ENCODE peak calls at places on chromosomes 11 and 22, in eight cellular contexts. C is hepatocyte; U is CD8-positive, alpha-beta T cell; D is right cardiac atrium; Y is ascending aorta; L is GM23338; G is CD4-positive, alpha-beta memory T cell; H is tibial nerve. P is an unnamed sample.

GRCh38 chr22:38258895-38259294 is 13.9 kb downstream of the TMEM184B start:
- DNase-seq in C (no peak), U (no peak), H (no peak), Y (peak; percentile 79), D (peak; percentile 89), L (no peak), G (no peak), P (no peak)

GRCh38 chr11:123478352-123478986 is 48.4 kb downstream of the GRAMD1B start:
- DNase-seq in D (peak; percentile 60), H (no peak), G (no peak), Y (no peak), C (peak; percentile 82), U (no peak), L (peak; percentile 92), P (peak; percentile 23)

GRCh38 chr22:50576070-50576469 is 2.2 kb downstream of the CPT1B start:
- DNase-seq in U (no peak), G (no peak), D (no peak), H (no peak), Y (no peak), L (peak; percentile 78), C (no peak), P (no peak)

GRCh38 chr11:73331138-73331916 is 23.3 kb downstream of the ARHGEF17 start:
- DNase-seq in U (no peak), C (peak; percentile 88), G (no peak), H (no peak), D (no peak), Y (peak; percentile 84), L (peak; percentile 95), P (no peak)

GRCh38 chr11:22807855-22808558 is 21.6 kb downstream of the SVIP start:
- DNase-seq in H (no peak), Y (no peak), G (no peak), L (no peak), C (no peak), D (no peak), U (no peak), P (no peak)

GRCh38 chr11:34528072-34528471 is 14.5 kb upstream of the ELF5 start:
- DNase-seq in Y (no peak), H (no peak), U (no peak), L (no peak), D (no peak), C (no peak), G (no peak), P (no peak)

GRCh38 chr11:76074178-76075112 is 131.9 kb downstream of the WNT11 start:
- DNase-seq in C (no peak), U (no peak), D (no peak), L (no peak), Y (no peak), G (no peak), H (no peak), P (no peak)

GRCh38 chr11:115244758-115245157 is 259.5 kb downstream of the CADM1 start:
- DNase-seq in D (no peak), L (no peak), C (no peak), U (no peak), Y (no peak), G (no peak), H (no peak), P (peak; percentile 10)

GRCh38 chr11:104410336-104410735 is 246.4 kb upstream of the PDGFD start:
- DNase-seq in L (no peak), H (no peak), G (no peak), D (no peak), Y (no peak), U (no peak), C (no peak), P (no peak)

GRCh38 chr11:86938900-86939880 is 16.0 kb downstream of the FZD4 start:
- DNase-seq in D (no peak), L (peak; percentile 81), H (peak; percentile 61), Y (no peak), U (no peak), G (no peak), C (peak; percentile 73), P (no peak)

GRCh38 chr11:100876826-100877545 is 189.9 kb downstream of the ARHGAP42 start:
- DNase-seq in U (no peak), H (no peak), D (no peak), C (peak; percentile 27), L (peak; percentile 28), G (no peak), Y (no peak), P (no peak)

GRCh38 chr22:48864748-48865147 is 962.9 kb downstream of the BRD1 start:
- DNase-seq in L (no peak), H (no peak), Y (peak; percentile 31), C (no peak), U (no peak), G (no peak), D (no peak), P (no peak)

GRCh38 chr11:108871152-108871551 is 206.3 kb downstream of the DDX10 start:
- DNase-seq in D (no peak), C (peak; percentile 33), L (peak; percentile 74), G (no peak), U (no peak), Y (no peak), H (peak; percentile 19), P (no peak)

GRCh38 chr11:124875943-124876817 is 10.9 kb downstream of the ROBO3 start:
- DNase-seq in L (peak; percentile 94), U (peak; percentile 66), Y (peak; percentile 91), C (peak; percentile 93), H (peak; percentile 84), G (peak; percentile 79), D (peak; percentile 93), P (peak; percentile 84)

GRCh38 chr11:70913715-70914231 is 338.6 kb downstream of the SHANK2 start:
- DNase-seq in L (peak; percentile 74), D (no peak), U (no peak), Y (no peak), G (no peak), H (no peak), C (no peak), P (no peak)

GRCh38 chr11:131841925-131842635 is 471.7 kb downstream of the NTM start:
- DNase-seq in H (no peak), Y (no peak), G (no peak), C (no peak), L (no peak), D (no peak), U (no peak), P (no peak)

GRCh38 chr11:124644426-124645280 is 22.0 kb downstream of the TBRG1 start:
- DNase-seq in D (peak; percentile 40), C (peak; percentile 74), L (peak; percentile 89), Y (peak; percentile 79), U (no peak), G (no peak), H (peak; percentile 25), P (no peak)

GRCh38 chr11:45885274-45885920 is at the start of gene MAPK8IP1:
- DNase-seq in Y (no peak), L (peak; percentile 88), C (peak; percentile 83), D (peak; percentile 58), U (peak; percentile 35), G (peak; percentile 60), H (peak; percentile 18), P (no peak)

DNA sequence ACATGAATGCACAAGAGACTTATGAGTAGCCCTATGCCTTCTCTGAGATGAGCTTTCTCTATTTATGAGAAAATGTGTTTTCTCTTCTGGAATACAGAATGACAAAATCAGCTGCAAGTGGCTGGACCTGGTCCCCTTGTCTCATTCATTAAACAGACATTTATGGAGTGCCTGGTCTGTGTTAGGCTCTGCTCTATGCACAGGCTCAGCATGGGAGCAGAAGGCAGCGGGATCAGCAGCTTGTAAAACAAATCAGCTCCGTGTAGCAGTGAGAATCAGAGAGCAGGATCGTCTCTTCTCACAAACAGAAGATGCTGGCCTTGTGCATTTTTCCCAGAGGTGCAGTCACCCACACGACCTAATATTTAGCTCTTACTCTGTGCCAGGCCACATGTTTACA is 47.6 kb upstream of the GALNT18 start:
- DNase-seq in U (no peak), L (no peak), C (no peak), G (no peak), Y (no peak), D (no peak), H (no peak), P (no peak)
- H3K27ac ChIP-seq in U (no peak overlapping the region), L (no peak overlapping the region), C (no peak overlapping the region), G (no peak overlapping the region), Y (no peak overlapping the region), D (no peak overlapping the region), H (no peak overlapping the region), P (no peak overlapping the region)

DNA sequence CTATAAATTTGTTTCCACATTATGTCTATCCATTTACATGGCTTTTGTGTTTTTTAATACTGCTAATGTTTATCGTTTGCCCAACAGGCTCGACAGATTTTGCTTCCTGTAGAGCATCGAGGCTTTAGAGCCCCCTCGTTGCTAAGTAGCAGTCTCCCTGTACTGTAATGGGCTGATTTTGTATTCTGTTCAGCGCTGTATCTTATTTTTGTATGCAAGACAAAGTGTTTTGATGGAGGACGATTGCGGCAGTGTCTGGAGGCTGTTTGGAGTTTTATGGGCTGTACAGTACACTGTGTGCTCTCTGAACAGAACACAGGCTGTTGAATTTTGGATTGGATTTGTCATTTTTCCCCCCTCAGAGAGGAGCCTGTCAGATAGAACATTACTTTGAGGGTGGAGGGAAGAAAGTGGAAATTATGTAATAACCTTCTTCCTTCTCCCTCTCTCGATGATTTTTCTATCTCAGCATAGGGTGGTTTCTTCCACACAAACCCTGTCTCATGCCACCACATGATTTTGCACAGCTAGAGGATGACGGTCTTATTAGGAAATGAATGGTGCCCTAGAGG is 104.4 kb downstream of the ZBTB16 start:
- DNase-seq in H (peak; percentile 74), Y (peak; percentile 82), G (no peak), L (no peak), U (no peak), C (peak; percentile 53), D (no peak), P (no peak)
- H3K27ac ChIP-seq in H (peak overlapping the region; percentile 95), Y (peak overlapping the region; percentile 92), G (no peak overlapping the region), L (no peak overlapping the region), U (no peak overlapping the region), C (peak overlapping the region; percentile 96), D (peak overlapping the region; percentile 100), P (peak overlapping the region; percentile 98)

GRCh38 chr11:12154871-12155668 is 44.7 kb downstream of the MICAL2 start:
- DNase-seq in U (no peak), H (no peak), D (no peak), Y (peak; percentile 57), C (no peak), L (no peak), G (no peak), P (no peak)
- H3K27ac ChIP-seq in U (no peak overlapping the region), H (no peak overlapping the region), D (no peak overlapping the region), Y (peak overlapping the region; percentile 98), C (no peak overlapping the region), L (no peak overlapping the region), G (no peak overlapping the region), P (no peak overlapping the region)

GRCh38 chr22:44680058-44680457 is 21.9 kb upstream of the PRR5 start:
- DNase-seq in U (no peak), G (no peak), C (no peak), D (no peak), Y (no peak), L (no peak), H (no peak), P (no peak)
- H3K27ac ChIP-seq in U (no peak overlapping the region), G (no peak overlapping the region), C (no peak overlapping the region), D (no peak overlapping the region), Y (no peak overlapping the region), L (no peak overlapping the region), H (no peak overlapping the region), P (no peak overlapping the region)

GRCh38 chr22:31068970-31069369 is 12.1 kb upstream of the SMTN start:
- DNase-seq in L (peak; percentile 41), G (no peak), C (no peak), Y (no peak), D (no peak), H (no peak), U (no peak), P (no peak)
- H3K27ac ChIP-seq in L (no peak overlapping the region), G (no peak overlapping the region), C (no peak overlapping the region), Y (no peak overlapping the region), D (no peak overlapping the region), H (no peak overlapping the region), U (no peak overlapping the region), P (no peak overlapping the region)

P was measured in caudate nucleus.